ENCODE peak calls at places on chromosomes 5 and 9, in five cellular contexts. One of them, this sample, is unnamed.
A peak's percentile ranks its signal among the peaks of the same experiment; 100 is the strongest.

GRCh38 chr5:80481019-80481893 is 6.6 kb upstream of the FAM151B start:
- DNase-seq in fibroblast of mammary gland: peak; percentile 72
- DNase-seq in cardiac fibroblast: peak; percentile 75
- DNase-seq in GM06990: no peak
- DNase-seq in pancreas: no peak
- DNase-seq in this sample: no peak

GRCh38 chr5:37495210-37495609 is 116.1 kb downstream of the WDR70 start:
- DNase-seq in fibroblast of mammary gland: peak; percentile 55
- DNase-seq in pancreas: no peak
- DNase-seq in GM06990: no peak
- DNase-seq in cardiac fibroblast: peak; percentile 49
- DNase-seq in this sample: no peak

GRCh38 chr9:126411225-126411947 is 84.8 kb downstream of the MVB12B start:
- DNase-seq in cardiac fibroblast: no peak
- DNase-seq in pancreas: no peak
- DNase-seq in fibroblast of mammary gland: no peak
- DNase-seq in GM06990: peak; percentile 48
- DNase-seq in this sample: peak; percentile 25

GRCh38 chr9:115008536-115008935 is 78.1 kb upstream of the TNFSF8 start:
- DNase-seq in pancreas: no peak
- DNase-seq in GM06990: no peak
- DNase-seq in fibroblast of mammary gland: peak; percentile 95
- DNase-seq in cardiac fibroblast: peak; percentile 57
- DNase-seq in this sample: peak; percentile 86

GRCh38 chr9:88179080-88179521 is 40.8 kb upstream of the SPATA31C2 start:
- DNase-seq in GM06990: no peak
- DNase-seq in fibroblast of mammary gland: no peak
- DNase-seq in pancreas: no peak
- DNase-seq in cardiac fibroblast: no peak
- DNase-seq in this sample: no peak

GRCh38 chr9:70013598-70014196 is 30.0 kb upstream of the MAMDC2 start:
- DNase-seq in pancreas: no peak
- DNase-seq in fibroblast of mammary gland: peak; percentile 76
- DNase-seq in GM06990: no peak
- DNase-seq in cardiac fibroblast: peak; percentile 54
- DNase-seq in this sample: no peak

GRCh38 chr9:76810377-76810957 is 46.2 kb downstream of the PCA3 start:
- DNase-seq in fibroblast of mammary gland: peak; percentile 78
- DNase-seq in GM06990: peak; percentile 7
- DNase-seq in pancreas: no peak
- DNase-seq in cardiac fibroblast: peak; percentile 81
- DNase-seq in this sample: peak; percentile 9

GRCh38 chr5:163571755-163572154 is 66.3 kb downstream of the MAT2B start:
- DNase-seq in cardiac fibroblast: peak; percentile 88
- DNase-seq in fibroblast of mammary gland: peak; percentile 97
- DNase-seq in pancreas: no peak
- DNase-seq in GM06990: no peak
- DNase-seq in this sample: peak; percentile 75

GRCh38 chr5:58450811-58451629 is 8.9 kb downstream of the PLK2 start:
- DNase-seq in GM06990: no peak
- DNase-seq in pancreas: no peak
- DNase-seq in cardiac fibroblast: peak; percentile 78
- DNase-seq in fibroblast of mammary gland: no peak
- DNase-seq in this sample: no peak

GRCh38 chr9:99828417-99829176 is 6.9 kb downstream of the NR4A3 start:
- DNase-seq in fibroblast of mammary gland: peak; percentile 28
- DNase-seq in cardiac fibroblast: peak; percentile 43
- DNase-seq in GM06990: no peak
- DNase-seq in pancreas: peak; percentile 58
- DNase-seq in this sample: no peak

DNA sequence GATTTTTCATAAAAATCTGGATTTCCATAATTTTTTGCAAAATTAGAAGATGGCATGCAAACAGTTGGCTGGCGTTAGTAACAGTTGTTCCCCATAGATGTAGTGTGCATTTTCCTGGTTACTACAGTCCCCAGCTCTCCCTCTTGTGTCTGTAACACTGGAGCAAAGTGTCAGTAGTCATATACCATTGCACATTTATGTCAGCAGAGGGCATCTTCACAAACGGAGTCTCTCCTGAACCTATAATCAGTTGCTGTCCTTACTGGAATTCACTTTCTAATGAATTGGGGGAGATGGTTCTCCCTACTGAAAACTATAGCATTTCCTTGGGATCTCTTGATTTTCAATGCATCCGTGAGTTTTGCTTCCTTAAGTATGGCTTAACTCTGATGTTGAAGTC is 44.7 kb upstream of the DMAC1 start:
- DNase-seq in GM06990: no peak
- DNase-seq in pancreas: no peak
- DNase-seq in fibroblast of mammary gland: peak; percentile 40
- DNase-seq in cardiac fibroblast: peak; percentile 5
- DNase-seq in this sample: no peak
- TF ChIP-seq CTCF in GM06990: peak; percentile 43
- TF ChIP-seq CTCF in pancreas: no peak
- TF ChIP-seq CTCF in fibroblast of mammary gland: peak; percentile 42
- TF ChIP-seq CTCF in cardiac fibroblast: peak; percentile 6
- TF ChIP-seq CTCF in this sample: peak; percentile 47

GRCh38 chr5:1795506-1795905 is 4.1 kb downstream of the MRPL36 start:
- DNase-seq in pancreas: no peak
- DNase-seq in cardiac fibroblast: no peak
- DNase-seq in GM06990: no peak
- DNase-seq in fibroblast of mammary gland: no peak
- DNase-seq in this sample: no peak
- H3K4me3 ChIP-seq in pancreas: no peak overlapping the region
- H3K4me3 ChIP-seq in cardiac fibroblast: no peak overlapping the region
- H3K4me3 ChIP-seq in GM06990: no peak overlapping the region
- H3K4me3 ChIP-seq in fibroblast of mammary gland: no peak overlapping the region
- H3K4me3 ChIP-seq in this sample: no peak overlapping the region

GRCh38 chr9:21812415-21812814 is 10.0 kb downstream of the MTAP start:
- DNase-seq in pancreas: no peak
- DNase-seq in fibroblast of mammary gland: peak; percentile 63
- DNase-seq in GM06990: no peak
- DNase-seq in cardiac fibroblast: peak; percentile 53
- DNase-seq in this sample: peak; percentile 61

GRCh38 chr9:21812945-21813568 is 10.6 kb downstream of the MTAP start:
- DNase-seq in pancreas: peak; percentile 86
- DNase-seq in GM06990: peak; percentile 33
- DNase-seq in fibroblast of mammary gland: peak; percentile 78
- DNase-seq in cardiac fibroblast: peak; percentile 80
- DNase-seq in this sample: no peak

GRCh38 chr9:21811914-21812313 is 9.5 kb downstream of the MTAP start:
- DNase-seq in cardiac fibroblast: no peak
- DNase-seq in fibroblast of mammary gland: no peak
- DNase-seq in pancreas: no peak
- DNase-seq in GM06990: no peak
- DNase-seq in this sample: no peak

GRCh38 chr9:21815643-21816042 is 13.2 kb downstream of the MTAP start:
- DNase-seq in cardiac fibroblast: no peak
- DNase-seq in GM06990: no peak
- DNase-seq in pancreas: no peak
- DNase-seq in fibroblast of mammary gland: no peak
- DNase-seq in this sample: no peak

DNA sequence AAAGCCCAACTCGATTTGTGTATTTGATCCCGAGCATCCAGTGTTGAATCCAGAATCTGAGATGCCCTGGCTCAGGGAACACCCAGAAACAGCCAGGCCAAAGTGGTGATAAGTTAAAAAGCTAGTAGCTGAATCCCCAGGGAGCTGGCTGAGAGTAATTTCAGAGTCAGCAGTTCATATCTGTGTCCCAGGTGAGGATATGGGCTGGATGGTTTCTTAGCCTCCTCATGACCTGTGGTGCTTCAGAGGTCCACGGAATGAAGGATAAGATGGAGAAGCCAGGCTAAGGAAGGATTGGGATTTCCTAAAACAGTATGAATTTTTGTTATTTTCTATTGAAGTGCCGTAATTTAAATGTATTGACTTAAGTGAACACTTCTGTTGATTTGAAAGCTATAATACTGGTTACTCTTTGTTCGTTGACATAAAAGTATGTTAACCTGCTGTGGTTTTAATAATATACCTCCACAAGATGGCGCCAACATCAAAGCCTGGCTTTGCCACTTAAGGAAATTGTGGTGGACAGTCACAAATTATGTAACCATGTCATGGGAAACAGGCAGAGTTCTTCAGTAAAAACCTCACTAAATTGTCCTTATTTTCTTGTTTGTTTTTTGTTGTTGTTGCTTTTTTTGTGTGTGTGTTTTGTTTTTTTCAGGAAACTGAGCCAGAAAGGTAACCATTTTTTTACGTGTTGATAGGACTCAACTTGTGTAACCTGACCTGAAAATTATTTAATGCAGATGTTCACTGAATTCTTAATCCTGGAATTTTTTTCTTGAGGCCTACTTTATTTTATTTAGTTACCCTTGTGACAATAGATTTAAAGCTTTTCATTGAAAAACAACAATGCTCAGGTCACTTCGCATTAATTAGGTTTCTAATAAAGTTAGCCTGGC is 11.4 kb downstream of the MTAP start:
- DNase-seq in fibroblast of mammary gland: peak; percentile 88
- DNase-seq in cardiac fibroblast: peak; percentile 89
- DNase-seq in pancreas: no peak
- DNase-seq in GM06990: peak; percentile 37
- DNase-seq in this sample: no peak
- TF ChIP-seq CTCF in fibroblast of mammary gland: peak; percentile 81
- TF ChIP-seq CTCF in cardiac fibroblast: peak; percentile 75
- TF ChIP-seq CTCF in pancreas: peak; percentile 30
- TF ChIP-seq CTCF in GM06990: peak; percentile 51
- TF ChIP-seq CTCF in this sample: peak; percentile 66

GRCh38 chr5:31086839-31087415 is 106.6 kb upstream of the CDH6 start:
- DNase-seq in GM06990: no peak
- DNase-seq in cardiac fibroblast: no peak
- DNase-seq in pancreas: no peak
- DNase-seq in fibroblast of mammary gland: no peak
- DNase-seq in this sample: no peak

GRCh38 chr5:31078931-31079330 is 114.6 kb upstream of the CDH6 start:
- DNase-seq in GM06990: no peak
- DNase-seq in cardiac fibroblast: no peak
- DNase-seq in pancreas: no peak
- DNase-seq in fibroblast of mammary gland: no peak
- DNase-seq in this sample: no peak

GRCh38 chr5:31083364-31083763 is 110.1 kb upstream of the CDH6 start:
- DNase-seq in GM06990: no peak
- DNase-seq in pancreas: no peak
- DNase-seq in cardiac fibroblast: no peak
- DNase-seq in fibroblast of mammary gland: no peak
- DNase-seq in this sample: no peak
- H3K4me3 ChIP-seq in GM06990: no peak overlapping the region
- H3K4me3 ChIP-seq in pancreas: no peak overlapping the region
- H3K4me3 ChIP-seq in cardiac fibroblast: no peak overlapping the region
- H3K4me3 ChIP-seq in fibroblast of mammary gland: no peak overlapping the region
- H3K4me3 ChIP-seq in this sample: no peak overlapping the region

DNA sequence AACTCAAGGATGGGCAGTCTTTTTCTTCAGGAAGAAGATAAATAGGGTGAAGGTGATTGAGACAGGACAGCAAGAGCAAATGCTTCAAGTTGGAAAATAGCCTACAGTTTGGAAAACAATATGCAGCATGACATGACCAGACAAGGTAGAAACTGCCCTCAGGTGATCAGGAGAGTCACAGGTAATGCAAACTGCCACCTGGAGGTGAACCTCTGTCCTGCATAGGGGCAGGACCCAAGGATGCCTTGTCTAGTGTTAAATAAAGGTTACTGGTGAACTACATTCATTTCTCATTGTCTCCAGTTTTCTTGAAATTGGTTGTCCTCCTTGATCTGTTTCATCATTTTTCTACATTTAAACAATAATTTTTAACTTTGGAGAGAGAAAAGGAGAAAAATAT is 232.1 kb downstream of the SEMA5A start:
- DNase-seq in pancreas: no peak
- DNase-seq in GM06990: no peak
- DNase-seq in fibroblast of mammary gland: no peak
- DNase-seq in cardiac fibroblast: no peak
- DNase-seq in this sample: no peak
- TF ChIP-seq CTCF in pancreas: no peak
- TF ChIP-seq CTCF in GM06990: no peak
- TF ChIP-seq CTCF in fibroblast of mammary gland: no peak
- TF ChIP-seq CTCF in cardiac fibroblast: no peak
- TF ChIP-seq CTCF in this sample: no peak

GRCh38 chr5:61245486-61245885 is 83.2 kb upstream of the SMIM15 start:
- DNase-seq in fibroblast of mammary gland: peak; percentile 39
- DNase-seq in GM06990: no peak
- DNase-seq in cardiac fibroblast: peak; percentile 51
- DNase-seq in pancreas: no peak
- DNase-seq in this sample: no peak
- H3K4me3 ChIP-seq in fibroblast of mammary gland: no peak overlapping the region
- H3K4me3 ChIP-seq in GM06990: no peak overlapping the region
- H3K4me3 ChIP-seq in cardiac fibroblast: no peak overlapping the region
- H3K4me3 ChIP-seq in pancreas: no peak overlapping the region
- H3K4me3 ChIP-seq in this sample: no peak overlapping the region

GRCh38 chr9:96667363-96667728 is 12.2 kb upstream of the PRXL2C start:
- DNase-seq in GM06990: no peak
- DNase-seq in pancreas: no peak
- DNase-seq in fibroblast of mammary gland: no peak
- DNase-seq in cardiac fibroblast: no peak
- DNase-seq in this sample: no peak
- TF ChIP-seq CTCF in GM06990: no peak
- TF ChIP-seq CTCF in pancreas: no peak
- TF ChIP-seq CTCF in fibroblast of mammary gland: no peak
- TF ChIP-seq CTCF in cardiac fibroblast: no peak
- TF ChIP-seq CTCF in this sample: no peak

DNA sequence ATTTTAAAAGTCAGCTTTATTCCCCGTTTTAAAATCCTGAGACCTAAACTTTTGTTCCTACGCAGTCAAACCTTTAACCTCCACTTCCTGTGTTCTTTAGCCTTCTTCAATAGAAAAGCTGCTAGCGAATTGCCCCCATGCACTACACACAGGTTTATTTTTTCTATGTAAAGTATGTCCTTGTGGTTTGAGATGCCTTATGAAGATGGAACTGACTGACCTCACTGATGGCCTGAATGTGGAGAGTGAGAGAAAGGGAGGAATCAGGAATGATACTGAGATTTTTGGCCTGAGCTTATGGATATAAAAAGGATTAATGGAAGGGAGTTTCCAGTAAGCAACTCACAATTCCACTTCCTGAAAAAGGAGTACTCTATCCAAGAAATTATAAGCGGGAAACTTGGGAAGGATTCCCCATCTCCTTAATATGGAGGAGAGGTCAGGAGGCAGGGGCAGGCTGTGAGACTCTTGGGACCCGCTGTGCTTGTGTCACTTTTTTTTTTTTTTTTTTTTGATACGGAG is 89.5 kb downstream of the UGCG start:
- DNase-seq in GM06990: no peak
- DNase-seq in pancreas: no peak
- DNase-seq in fibroblast of mammary gland: no peak
- DNase-seq in cardiac fibroblast: peak; percentile 33
- DNase-seq in this sample: no peak
- H3K4me3 ChIP-seq in GM06990: no peak overlapping the region
- H3K4me3 ChIP-seq in pancreas: no peak overlapping the region
- H3K4me3 ChIP-seq in fibroblast of mammary gland: no peak overlapping the region
- H3K4me3 ChIP-seq in cardiac fibroblast: no peak overlapping the region
- H3K4me3 ChIP-seq in this sample: no peak overlapping the region

GRCh38 chr5:44663991-44664710 is 144.6 kb upstream of the MRPS30 start:
- DNase-seq in GM06990: no peak
- DNase-seq in fibroblast of mammary gland: no peak
- DNase-seq in cardiac fibroblast: no peak
- DNase-seq in pancreas: no peak
- DNase-seq in this sample: no peak
- TF ChIP-seq CTCF in GM06990: no peak
- TF ChIP-seq CTCF in fibroblast of mammary gland: no peak
- TF ChIP-seq CTCF in cardiac fibroblast: no peak
- TF ChIP-seq CTCF in pancreas: no peak
- TF ChIP-seq CTCF in this sample: no peak

This sample was measured in kidney epithelial cell.